ENCODE peak calls at places on chromosomes 3 and 15, in ten cellular contexts. One of them, this sample, is unnamed.

GRCh38 chr3:158520433-158520832 is 50.6 kb upstream of the MLF1 start:
- DNase-seq in OCI-M1: no peak
- DNase-seq in neuronal stem cell: no peak
- DNase-seq in ELR: no peak
- DNase-seq in EH: peak; percentile 49
- DNase-seq in brain microvascular endothelial cell: no peak
- DNase-seq in activated T-cell treated with anti-CD3 and anti-CD28 coated beads, Interleukin-2, amount 50 U/mL, for 72 hours: no peak
- DNase-seq in AG08396: no peak
- DNase-seq in kidney epithelial cell: no peak
- DNase-seq in astrocyte: peak; percentile 6
- DNase-seq in this sample: no peak

GRCh38 chr15:99429681-99430081 is 136.1 kb upstream of the MEF2A start:
- DNase-seq in OCI-M1: no peak
- DNase-seq in neuronal stem cell: no peak
- DNase-seq in ELR: no peak
- DNase-seq in EH: no peak
- DNase-seq in brain microvascular endothelial cell: no peak
- DNase-seq in activated T-cell treated with anti-CD3 and anti-CD28 coated beads, Interleukin-2, amount 50 U/mL, for 72 hours: no peak
- DNase-seq in AG08396: no peak
- DNase-seq in kidney epithelial cell: no peak
- DNase-seq in astrocyte: no peak
- DNase-seq in this sample: no peak

GRCh38 chr3:130905551-130905950 is 11.7 kb downstream of the ATP2C1 start:
- DNase-seq in OCI-M1: no peak
- DNase-seq in neuronal stem cell: no peak
- DNase-seq in ELR: peak; percentile 66
- DNase-seq in EH: peak; percentile 64
- DNase-seq in brain microvascular endothelial cell: peak; percentile 12
- DNase-seq in activated T-cell treated with anti-CD3 and anti-CD28 coated beads, Interleukin-2, amount 50 U/mL, for 72 hours: no peak
- DNase-seq in AG08396: peak; percentile 15
- DNase-seq in kidney epithelial cell: no peak
- DNase-seq in astrocyte: no peak
- DNase-seq in this sample: no peak

GRCh38 chr3:120126016-120126415 is 31.8 kb upstream of the GSK3B start:
- DNase-seq in OCI-M1: no peak
- DNase-seq in neuronal stem cell: no peak
- DNase-seq in ELR: no peak
- DNase-seq in EH: no peak
- DNase-seq in brain microvascular endothelial cell: no peak
- DNase-seq in activated T-cell treated with anti-CD3 and anti-CD28 coated beads, Interleukin-2, amount 50 U/mL, for 72 hours: no peak
- DNase-seq in AG08396: no peak
- DNase-seq in kidney epithelial cell: no peak
- DNase-seq in astrocyte: no peak
- DNase-seq in this sample: no peak

GRCh38 chr3:63791974-63792373 is 27.1 kb upstream of the C3orf49 start:
- DNase-seq in OCI-M1: peak; percentile 19
- DNase-seq in neuronal stem cell: no peak
- DNase-seq in ELR: peak; percentile 49
- DNase-seq in EH: peak; percentile 61
- DNase-seq in brain microvascular endothelial cell: peak; percentile 11
- DNase-seq in activated T-cell treated with anti-CD3 and anti-CD28 coated beads, Interleukin-2, amount 50 U/mL, for 72 hours: no peak
- DNase-seq in AG08396: peak; percentile 46
- DNase-seq in kidney epithelial cell: no peak
- DNase-seq in astrocyte: peak; percentile 39
- DNase-seq in this sample: no peak

GRCh38 chr3:187318819-187319616 is 27.5 kb upstream of the MASP1 start:
- DNase-seq in OCI-M1: peak; percentile 66
- DNase-seq in neuronal stem cell: peak; percentile 59
- DNase-seq in ELR: peak; percentile 86
- DNase-seq in EH: peak; percentile 82
- DNase-seq in brain microvascular endothelial cell: peak; percentile 54
- DNase-seq in activated T-cell treated with anti-CD3 and anti-CD28 coated beads, Interleukin-2, amount 50 U/mL, for 72 hours: peak; percentile 46
- DNase-seq in AG08396: peak; percentile 49
- DNase-seq in kidney epithelial cell: peak; percentile 14
- DNase-seq in astrocyte: peak; percentile 44
- DNase-seq in this sample: peak; percentile 35

GRCh38 chr3:193702967-193703366 is 110.0 kb downstream of the OPA1 start:
- DNase-seq in OCI-M1: no peak
- DNase-seq in neuronal stem cell: no peak
- DNase-seq in ELR: no peak
- DNase-seq in EH: peak; percentile 40
- DNase-seq in brain microvascular endothelial cell: peak; percentile 12
- DNase-seq in activated T-cell treated with anti-CD3 and anti-CD28 coated beads, Interleukin-2, amount 50 U/mL, for 72 hours: no peak
- DNase-seq in AG08396: peak; percentile 41
- DNase-seq in kidney epithelial cell: no peak
- DNase-seq in astrocyte: peak; percentile 68
- DNase-seq in this sample: no peak

GRCh38 chr3:36795622-36796021 is 31.3 kb upstream of the DCLK3 start:
- DNase-seq in OCI-M1: no peak
- DNase-seq in neuronal stem cell: no peak
- DNase-seq in ELR: no peak
- DNase-seq in EH: no peak
- DNase-seq in brain microvascular endothelial cell: no peak
- DNase-seq in activated T-cell treated with anti-CD3 and anti-CD28 coated beads, Interleukin-2, amount 50 U/mL, for 72 hours: no peak
- DNase-seq in AG08396: no peak
- DNase-seq in kidney epithelial cell: no peak
- DNase-seq in astrocyte: no peak
- DNase-seq in this sample: no peak

GRCh38 chr3:102174832-102175374 is 259.9 kb upstream of the ZPLD1 start:
- DNase-seq in OCI-M1: no peak
- DNase-seq in neuronal stem cell: no peak
- DNase-seq in ELR: peak; percentile 39
- DNase-seq in EH: peak; percentile 82
- DNase-seq in brain microvascular endothelial cell: no peak
- DNase-seq in activated T-cell treated with anti-CD3 and anti-CD28 coated beads, Interleukin-2, amount 50 U/mL, for 72 hours: no peak
- DNase-seq in AG08396: no peak
- DNase-seq in kidney epithelial cell: no peak
- DNase-seq in astrocyte: peak; percentile 45
- DNase-seq in this sample: no peak